ENCODE peak calls at places on chromosomes 1 and 21, in nine cellular contexts. V is ascending aorta; J is lung; R is type B pancreatic cell; Y is stimulated activated CD4-positive, alpha-beta T cell treated with anti-CD3 and anti-CD28 coated beads, TNF-alpha, amount 100 ng/mL, for 4 hours; M is GM04504; D is GM23338; P is cardiac muscle cell; N is AML-193. X is an unnamed sample.

GRCh38 chr1:38140025-38140487 is 93.5 kb upstream of the POU3F1 start:
- DNase-seq in M (no peak), N (no peak), Y (no peak), R (no peak), J (no peak), P (no peak), D (peak), V (no peak), X (no peak)

GRCh38 chr1:238491265-238491664 is 600.5 kb upstream of the ZP4 start:
- DNase-seq in N (no peak), P (no peak), D (no peak), J (no peak), R (no peak), M (no peak), Y (no peak), V (no peak), X (no peak)

GRCh38 chr1:53254011-53254640 is 15.8 kb upstream of the MAGOH start:
- DNase-seq in D (no peak), M (no peak), R (no peak), V (no peak), P (peak), Y (no peak), J (no peak), N (no peak), X (no peak)

GRCh38 chr1:26799479-26800133 is 11.9 kb downstream of the PIGV start:
- DNase-seq in R (no peak), Y (no peak), P (no peak), V (no peak), D (peak), J (no peak), M (peak), N (no peak), X (no peak)

GRCh38 chr1:12488666-12489354 is 129.2 kb downstream of the DHRS3 start:
- DNase-seq in N (no peak), V (no peak), M (no peak), J (no peak), D (no peak), R (no peak), Y (no peak), P (no peak), X (no peak)

GRCh38 chr1:7478797-7479499 is 292.1 kb upstream of the VAMP3 start:
- DNase-seq in Y (no peak), R (no peak), M (no peak), N (no peak), D (no peak), J (peak), V (no peak), P (no peak), X (no peak)

GRCh38 chr1:185479781-185480180 is 162.7 kb upstream of the IVNS1ABP start:
- DNase-seq in R (no peak), V (no peak), M (no peak), J (no peak), N (no peak), Y (no peak), D (no peak), P (no peak), X (no peak)

GRCh38 chr1:185636848-185637247 is 97.3 kb upstream of the HMCN1 start:
- DNase-seq in Y (no peak), M (no peak), D (no peak), J (no peak), V (no peak), N (peak), P (no peak), R (no peak), X (no peak)

GRCh38 chr1:25675729-25676476 is 59.3 kb downstream of the MAN1C1 start:
- DNase-seq in D (no peak), Y (peak), J (no peak), V (no peak), P (no peak), N (no peak), R (no peak), M (no peak), X (no peak)

GRCh38 chr1:162873671-162874666 is 13.0 kb upstream of the CCDC190 start:
- DNase-seq in V (no peak), Y (no peak), M (no peak), R (no peak), N (no peak), J (no peak), P (no peak), D (peak), X (no peak)

GRCh38 chr1:99665212-99665611 is 19.3 kb downstream of the PALMD start:
- DNase-seq in D (no peak), V (no peak), N (no peak), Y (no peak), J (no peak), P (no peak), M (no peak), R (no peak), X (no peak)

GRCh38 chr1:161768461-161768860 is 2.3 kb downstream of the ATF6 start:
- DNase-seq in Y (no peak), D (no peak), V (no peak), N (no peak), M (no peak), J (no peak), P (no peak), R (no peak), X (no peak)

GRCh38 chr21:45998276-45998701 is 16.7 kb downstream of the COL6A1 start:
- DNase-seq in Y (no peak), M (no peak), N (no peak), J (no peak), P (no peak), R (no peak), V (peak), D (no peak), X (no peak)

GRCh38 chr1:3858231-3858981 is 1.1 kb downstream of the DFFB start:
- DNase-seq in N (no peak), D (peak), V (no peak), R (no peak), P (peak), Y (no peak), M (no peak), J (no peak), X (no peak)

GRCh38 chr1:244255426-244255965 is 196.2 kb downstream of the ADSS2 start:
- DNase-seq in N (no peak), R (no peak), J (no peak), V (no peak), Y (no peak), M (no peak), D (no peak), P (no peak), X (no peak)

X was measured in mesothelial cell of epicardium.